ENCODE peak calls at places on chromosomes 5 and 9, in six cellular contexts. O, S, Y, Z, F and V are unnamed samples.

GRCh38 chr5:14457475-14457874 is 124.1 kb upstream of the OTULINL start:
- DNase-seq in S (no peak), O (no peak), Y (no peak), F (no peak), Z (no peak), V (peak)

GRCh38 chr9:134522502-134522848 is 119.1 kb upstream of the COL5A1 start:
- DNase-seq in Z (no peak), O (no peak), F (no peak), Y (no peak), S (no peak), V (no peak)

GRCh38 chr9:93254061-93254481 is 70.1 kb downstream of the WNK2 start:
- DNase-seq in S (no peak), Z (no peak), F (no peak), O (no peak), Y (no peak), V (no peak)

GRCh38 chr9:135301271-135302263 is 178.0 kb upstream of the PPP1R26 start:
- DNase-seq in Y (no peak), Z (no peak), O (no peak), S (no peak), F (no peak), V (peak)

GRCh38 chr5:106415541-106415940 is 1255.2 kb downstream of the EFNA5 start:
- DNase-seq in F (no peak), Z (no peak), S (no peak), O (no peak), Y (no peak), V (no peak)

GRCh38 chr5:173324115-173325001 is 3.9 kb downstream of the STC2 start:
- DNase-seq in Y (no peak), Z (peak), S (no peak), O (no peak), F (no peak), V (peak)

GRCh38 chr5:159519365-159519764 is 189.1 kb upstream of the IL12B start:
- DNase-seq in O (no peak), Z (no peak), S (no peak), F (no peak), Y (no peak), V (no peak)

GRCh38 chr5:142829821-142830220 is 59.6 kb downstream of the ARHGAP26 start:
- DNase-seq in Z (no peak), S (no peak), F (no peak), Y (no peak), O (no peak), V (no peak)

GRCh38 chr5:57839025-57839424 is 356.4 kb upstream of the ACTBL2 start:
- DNase-seq in S (no peak), Z (no peak), O (no peak), F (no peak), Y (no peak), V (no peak)

GRCh38 chr9:132024589-132024988 is 55.1 kb downstream of the MED27 start:
- DNase-seq in S (no peak), Y (no peak), F (no peak), Z (no peak), O (no peak), V (no peak)

GRCh38 chr5:112006721-112007120 is 249.7 kb upstream of the NREP start:
- DNase-seq in S (no peak), F (no peak), Y (no peak), Z (no peak), O (no peak), V (no peak)

GRCh38 chr9:72065076-72065475 is 4.7 kb upstream of the C9orf57 start:
- DNase-seq in Z (no peak), S (no peak), Y (no peak), F (no peak), O (no peak), V (no peak)

GRCh38 chr9:96383165-96383939 is at the start of gene SLC35D2:
- DNase-seq in Y (peak), S (no peak), O (peak), Z (peak), F (no peak), V (peak)

GRCh38 chr9:135602789-135603481 is 36.4 kb downstream of the GLT6D1 start:
- DNase-seq in Y (no peak), O (peak), Z (peak), F (no peak), S (peak), V (peak)

GRCh38 chr5:38468978-38469706 is 87.3 kb downstream of the LIFR start:
- DNase-seq in O (no peak), F (no peak), Z (no peak), Y (no peak), S (no peak), V (no peak)

GRCh38 chr9:1096155-1096964 is 46.2 kb downstream of the DMRT2 start:
- DNase-seq in O (no peak), F (no peak), Z (no peak), S (no peak), Y (no peak), V (no peak)

GRCh38 chr5:6902597-6902996 is 189.4 kb downstream of the TENT4A start:
- DNase-seq in Z (no peak), O (no peak), S (no peak), Y (no peak), F (no peak), V (no peak)

GRCh38 chr9:112516769-112517168 is 30.1 kb downstream of the KIAA1958 start:
- DNase-seq in Z (no peak), Y (no peak), O (no peak), F (no peak), S (no peak), V (no peak)

GRCh38 chr5:55498466-55498865 is 36.3 kb downstream of the PLPP1 start:
- DNase-seq in S (no peak), O (no peak), Z (no peak), F (no peak), Y (no peak), V (no peak)

GRCh38 chr5:55507574-55507973 is 27.2 kb downstream of the PLPP1 start:
- DNase-seq in O (no peak), Y (no peak), Z (no peak), F (no peak), S (no peak), V (no peak)

GRCh38 chr5:55497712-55498111 is 37.1 kb downstream of the PLPP1 start:
- DNase-seq in S (no peak), O (no peak), Y (no peak), F (no peak), Z (no peak), V (no peak)

DNA sequence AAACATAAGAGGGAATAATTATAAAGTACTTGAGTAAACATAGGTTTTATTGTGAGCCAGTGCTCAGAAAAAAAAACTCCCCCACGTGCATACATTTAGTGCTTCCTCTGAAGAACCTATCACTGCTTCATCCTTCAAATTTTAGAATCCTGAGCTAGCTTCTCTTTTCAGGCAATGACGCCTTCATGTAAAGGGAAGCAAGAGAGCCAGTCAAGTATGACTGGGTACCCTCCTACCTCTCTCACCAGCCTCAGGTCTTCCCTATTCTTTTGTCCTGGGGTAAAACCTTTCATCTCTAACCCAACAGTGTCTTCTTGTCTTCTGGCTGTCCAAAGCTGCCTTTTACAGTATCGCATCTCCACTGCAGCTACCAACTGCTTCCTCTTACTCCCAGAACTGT is 32.0 kb downstream of the PLPP1 start:
- DNase-seq in O (no peak), S (no peak), F (no peak), Y (no peak), Z (no peak), V (no peak)
- TF ChIP-seq CHD2 in O (no peak), S (no peak), F (no peak), Y (no peak), Z (no peak), V (no peak)

DNA sequence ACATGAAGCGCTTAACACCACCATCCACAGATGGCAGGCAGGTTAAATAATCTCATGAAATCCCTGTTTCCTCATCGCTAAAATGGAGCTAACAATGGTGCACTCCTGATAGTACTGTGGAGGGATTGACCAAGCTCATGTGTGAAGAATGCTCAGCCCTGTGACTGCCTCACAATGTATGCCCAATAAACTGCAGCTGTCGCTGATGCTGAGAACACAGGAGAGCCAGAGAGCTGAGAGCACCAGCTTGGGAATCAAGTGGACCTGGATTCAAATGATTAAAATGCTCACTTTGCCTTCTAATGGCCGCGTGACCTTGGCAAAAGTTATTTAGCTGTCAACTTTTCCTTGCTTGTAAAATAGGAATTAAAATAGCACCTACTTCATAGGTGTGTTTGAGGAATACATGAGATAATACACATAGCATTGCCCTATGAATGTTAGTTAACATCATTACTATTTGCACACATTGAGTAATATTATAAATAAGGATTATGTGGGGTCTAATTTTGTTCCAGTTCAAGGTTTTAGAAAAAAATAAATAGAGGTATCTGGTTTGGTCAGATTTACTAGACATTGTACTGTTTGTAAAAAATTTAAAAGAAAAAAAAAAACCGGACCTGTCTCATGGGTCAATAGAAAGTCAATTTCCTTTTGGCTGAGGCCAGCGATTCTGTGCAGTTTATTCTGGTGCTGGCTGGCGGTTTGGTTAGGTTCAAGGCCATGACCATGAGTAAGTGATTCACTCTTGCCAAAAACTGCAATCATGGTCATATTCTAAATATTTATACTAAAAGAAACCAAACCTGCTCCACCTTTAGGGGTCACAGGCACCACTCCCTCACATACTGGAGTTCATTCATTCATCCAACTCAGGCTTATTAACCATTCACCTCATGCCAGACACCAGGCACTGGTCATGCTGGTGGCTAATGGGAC is 101.3 kb downstream of the SH3TC2 start:
- DNase-seq in Z (no peak), O (no peak), F (no peak), Y (no peak), S (no peak), V (no peak)
- TF ChIP-seq CHD2 in Z (no peak), O (no peak), F (no peak), Y (no peak), S (no peak), V (no peak)

DNA sequence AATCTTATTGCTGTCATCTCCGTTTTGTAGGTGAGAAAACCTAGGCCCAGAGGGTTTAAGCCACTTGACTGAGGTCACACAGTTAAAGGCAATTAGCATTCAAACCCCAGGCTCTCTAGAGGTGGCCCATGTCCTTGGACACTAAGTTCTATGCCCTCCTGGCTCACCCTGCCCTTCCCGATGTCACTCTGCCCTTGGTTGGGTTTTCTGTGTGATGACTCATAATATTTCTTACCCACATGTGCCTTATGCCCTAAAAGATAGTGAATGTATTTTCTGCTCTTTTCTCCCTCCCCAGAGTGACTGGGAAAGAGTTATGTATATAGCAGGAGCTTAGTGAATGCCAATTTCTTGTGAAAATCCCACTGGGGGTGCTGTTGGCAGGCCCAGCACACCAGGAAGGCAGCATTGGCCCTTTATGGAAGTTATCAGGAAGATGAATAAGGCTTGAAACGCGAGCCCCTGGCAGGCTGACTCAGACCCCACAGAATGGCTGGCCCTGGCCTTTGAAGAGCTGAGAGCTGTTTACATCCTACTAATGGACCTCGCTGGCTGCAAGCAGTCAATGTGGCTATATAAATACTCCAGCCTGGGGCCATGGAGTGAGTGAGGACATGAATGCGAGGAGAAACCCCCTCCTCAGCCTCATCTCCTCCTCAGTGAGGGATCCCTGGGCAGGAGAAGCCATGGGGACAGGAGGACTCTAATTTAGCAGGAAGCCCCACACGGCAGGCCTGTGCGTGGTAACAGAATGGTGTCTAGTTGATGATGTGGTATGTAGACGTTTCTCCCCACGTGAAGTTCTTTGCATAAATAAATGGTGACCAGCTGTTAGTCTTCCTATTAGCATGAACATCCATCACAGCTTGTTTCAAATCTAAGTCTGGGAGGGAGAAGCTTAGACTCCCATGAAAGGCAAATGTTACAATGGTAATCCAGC is 174.8 kb upstream of the PITX1 start:
- DNase-seq in O (peak), S (no peak), Z (no peak), Y (peak), F (no peak), V (no peak)
- TF ChIP-seq CHD2 in O (no peak), S (no peak), Z (no peak), Y (no peak), F (no peak), V (no peak)

GRCh38 chr5:59491944-59492343 is 401.6 kb downstream of the PDE4D start:
- DNase-seq in Y (no peak), F (no peak), S (no peak), Z (no peak), O (no peak), V (no peak)
- TF ChIP-seq CHD2 in Y (no peak), F (no peak), S (no peak), Z (no peak), O (no peak), V (no peak)